ENCODE peak calls at places on chromosomes 3 and 15, in five cellular contexts. J is mucosa of descending colon, N is Peyer's patch, B is psoas muscle, K is mammary epithelial cell. L is an unnamed sample.

GRCh38 chr3:48125026-48125704 is 63.1 kb downstream of the CDC25A start:
- DNase-seq in N (no peak), B (no peak), K (peak; percentile 53), J (no peak), L (peak; percentile 95)

GRCh38 chr15:87031545-87032230 is 952.0 kb downstream of the AGBL1 start:
- DNase-seq in J (no peak), K (peak; percentile 55), B (no peak), N (no peak), L (no peak)

GRCh38 chr3:52077376-52077775 is 21.0 kb upstream of the DUSP7 start:
- DNase-seq in K (no peak), J (no peak), N (no peak), B (no peak), L (no peak)

GRCh38 chr3:51568041-51568440 is 29.5 kb downstream of the RAD54L2 start:
- DNase-seq in K (no peak), N (no peak), J (no peak), B (no peak), L (no peak)

GRCh38 chr15:34726407-34727100 is 28.2 kb downstream of the GJD2 start:
- DNase-seq in J (no peak), K (no peak), N (no peak), B (no peak), L (no peak)

GRCh38 chr3:160210799-160211221 is 14.4 kb upstream of the C3orf80 start:
- DNase-seq in K (peak; percentile 40), B (no peak), N (no peak), J (no peak), L (peak; percentile 11)

GRCh38 chr3:177792363-177793030 is 595.2 kb upstream of the TBL1XR1 start:
- DNase-seq in J (no peak), N (no peak), K (no peak), B (no peak), L (no peak)

GRCh38 chr3:176992565-176992964 is 204.7 kb downstream of the TBL1XR1 start:
- DNase-seq in B (no peak), N (no peak), J (no peak), K (no peak), L (no peak)

GRCh38 chr3:10550705-10551104 is 45.3 kb upstream of the ATP2B2 start:
- DNase-seq in B (peak; percentile 80), N (no peak), K (no peak), J (no peak), L (no peak)

GRCh38 chr15:80464952-80465645 is 60.9 kb downstream of the ARNT2 start:
- DNase-seq in B (no peak), N (no peak), J (no peak), K (no peak), L (no peak)

GRCh38 chr15:64844576-64845140 is 2.9 kb downstream of the PLEKHO2 start:
- DNase-seq in J (peak; percentile 1), N (no peak), K (no peak), B (no peak), L (no peak)

GRCh38 chr15:68843425-68844311 is 23.0 kb upstream of the ANP32A start:
- DNase-seq in N (peak; percentile 57), B (no peak), K (no peak), J (peak; percentile 37), L (no peak)

GRCh38 chr3:6580808-6581207 is 280.1 kb upstream of the GRM7 start:
- DNase-seq in N (no peak), K (no peak), B (no peak), J (no peak), L (no peak)

GRCh38 chr15:54109014-54109413 is 130.8 kb downstream of the UNC13C start:
- DNase-seq in K (no peak), B (no peak), J (no peak), N (no peak), L (no peak)

GRCh38 chr3:46517016-46517770 is 19.4 kb downstream of the RTP3 start:
- DNase-seq in K (peak; percentile 92), J (no peak), N (no peak), B (no peak), L (peak; percentile 52)

GRCh38 chr3:124383846-124384483 is 346.3 kb upstream of the UMPS start:
- DNase-seq in J (no peak), K (no peak), N (no peak), B (no peak), L (no peak)

GRCh38 chr3:78338405-78338804 is 1298.5 kb downstream of the ROBO2 start:
- DNase-seq in N (no peak), J (no peak), K (no peak), B (no peak), L (no peak)

GRCh38 chr3:126436826-126437717 is 38.6 kb downstream of the ZXDC start:
- DNase-seq in K (no peak), B (no peak), J (no peak), N (no peak), L (no peak)

GRCh38 chr3:5388091-5388490 is 200.6 kb downstream of the EDEM1 start:
- DNase-seq in N (no peak), B (no peak), K (no peak), J (no peak), L (no peak)

GRCh38 chr3:119418641-119419040 is 44.8 kb downstream of the TMEM39A start:
- DNase-seq in J (no peak), B (no peak), N (no peak), K (no peak), L (no peak)

GRCh38 chr15:89792106-89792805 is 16.1 kb downstream of the MESP2 start:
- DNase-seq in B (peak; percentile 43), N (peak; percentile 49), K (no peak), J (peak; percentile 21), L (no peak)

GRCh38 chr15:40952301-40952900 is 870 bp upstream of the CHAC1 start:
- DNase-seq in J (no peak), N (no peak), B (no peak), K (no peak), L (no peak)

GRCh38 chr15:101615986-101616848 is 36.0 kb downstream of the TM2D3 start:
- DNase-seq in N (no peak), J (peak; percentile 63), K (peak; percentile 48), B (peak; percentile 86), L (peak; percentile 19)

GRCh38 chr15:32818758-32819405 is 101.1 kb downstream of the GREM1 start:
- DNase-seq in K (no peak), B (no peak), N (no peak), J (no peak), L (peak; percentile 64)

GRCh38 chr3:128620268-128620691 is 30.3 kb downstream of the RPN1 start:
- DNase-seq in N (no peak), B (no peak), J (no peak), K (no peak), L (no peak)
- TF ChIP-seq CTCF in N (no peak), B (no peak), J (no peak), K (no peak), L (no peak)

GRCh38 chr15:39833515-39833981 is 50.9 kb upstream of the FSIP1 start:
- DNase-seq in B (no peak), K (peak; percentile 25), J (no peak), N (no peak), L (no peak)

GRCh38 chr15:39835550-39835949 is 52.9 kb upstream of the FSIP1 start:
- DNase-seq in K (no peak), N (no peak), J (no peak), B (no peak), L (no peak)

GRCh38 chr15:39830166-39830565 is 47.5 kb upstream of the FSIP1 start:
- DNase-seq in K (no peak), J (no peak), B (no peak), N (no peak), L (no peak)

GRCh38 chr15:39837454-39837853 is 54.8 kb upstream of the FSIP1 start:
- DNase-seq in K (no peak), J (no peak), B (no peak), N (no peak), L (no peak)

GRCh38 chr15:39834256-39834655 is 51.6 kb upstream of the FSIP1 start:
- DNase-seq in K (no peak), N (no peak), B (no peak), J (no peak), L (no peak)
- H3K4me3 ChIP-seq in K (no peak overlapping the region), N (no peak overlapping the region), B (no peak overlapping the region), J (no peak overlapping the region), L (no peak overlapping the region)

DNA sequence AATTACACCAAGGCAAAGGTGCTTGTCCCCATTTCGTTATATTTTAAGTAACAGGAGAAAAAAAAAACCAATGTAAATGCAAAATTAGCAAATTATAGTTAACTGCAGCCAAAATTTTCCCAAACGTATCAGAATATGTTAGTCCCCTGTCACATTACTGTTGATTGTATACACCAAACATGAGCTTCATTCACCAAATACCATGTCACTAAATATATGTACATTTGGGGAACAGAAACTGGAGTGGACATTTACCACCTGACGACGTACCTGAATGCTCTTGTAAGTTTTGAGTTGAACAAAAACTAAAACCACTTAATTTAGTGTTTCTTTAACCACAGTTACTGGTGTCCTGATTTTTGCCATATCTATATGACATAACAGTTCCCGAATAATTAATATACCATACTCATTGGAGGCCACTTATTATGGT is 3.3 kb upstream of the FOXP1 start:
- DNase-seq in N (no peak), J (no peak), K (no peak), B (no peak), L (no peak)
- TF ChIP-seq CTCF in N (no peak), J (no peak), K (no peak), B (no peak), L (no peak)

DNA sequence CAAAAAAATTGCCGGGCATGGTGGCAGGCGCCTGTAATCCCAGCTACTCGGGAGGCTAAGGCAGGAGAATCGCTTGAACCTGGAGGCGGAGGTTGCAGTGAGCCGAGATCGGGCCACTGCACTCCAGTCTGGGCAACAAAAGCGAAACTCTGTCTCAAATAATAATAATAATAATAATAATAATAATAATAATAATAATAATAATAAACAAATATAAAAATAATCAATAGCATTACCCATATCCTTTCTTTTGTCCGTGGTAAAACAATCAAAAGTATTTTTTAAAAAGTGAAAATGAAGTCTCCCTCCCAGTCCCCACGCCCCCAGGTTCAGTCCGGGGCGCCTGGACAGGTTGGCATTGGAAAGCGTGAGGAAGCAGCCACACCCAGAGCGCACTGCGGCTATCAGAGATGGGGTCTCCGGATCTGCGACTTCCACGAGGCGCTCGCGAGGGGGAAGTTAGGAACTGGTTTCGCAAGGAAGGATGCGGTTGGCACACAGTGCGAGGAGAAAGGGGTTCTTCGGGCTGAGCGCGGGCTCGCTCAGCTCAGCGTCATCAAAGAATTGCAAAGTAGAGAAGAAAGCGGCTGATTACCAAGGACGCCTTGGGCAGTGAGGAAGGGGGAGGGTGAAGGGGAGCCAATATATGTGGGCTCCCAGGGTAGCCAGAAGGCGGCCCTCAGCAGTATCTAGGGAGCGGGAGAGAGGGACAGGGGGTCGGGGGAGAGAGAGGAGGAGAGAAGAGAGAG is 69.5 kb upstream of the EPHB3 start:
- DNase-seq in K (no peak), J (peak; percentile 39), N (no peak), B (peak; percentile 67), L (no peak)
- H3K4me3 ChIP-seq in K (peak overlapping the region; percentile 28), J (no peak overlapping the region), N (no peak overlapping the region), B (no peak overlapping the region), L (no peak overlapping the region)

GRCh38 chr15:23472033-23472432 is 25.0 kb upstream of the GOLGA6L2 start:
- DNase-seq in N (no peak), B (no peak), K (no peak), J (no peak), L (no peak)

GRCh38 chr15:23472678-23473077 is 25.6 kb upstream of the GOLGA6L2 start:
- DNase-seq in B (no peak), K (peak; percentile 1), J (no peak), N (no peak), L (no peak)

GRCh38 chr15:23467110-23467600 is 20.1 kb upstream of the GOLGA6L2 start:
- DNase-seq in J (no peak), K (peak; percentile 1), N (no peak), B (no peak), L (peak; percentile 6)
- TF ChIP-seq CTCF in J (no peak), K (no peak), N (no peak), B (peak; percentile 28), L (no peak)

GRCh38 chr3:194312186-194312742 is 38.9 kb downstream of the CPN2 start:
- DNase-seq in N (no peak), J (no peak), K (no peak), B (no peak), L (no peak)
- H3K4me3 ChIP-seq in N (no peak overlapping the region), J (no peak overlapping the region), K (no peak overlapping the region), B (no peak overlapping the region), L (no peak overlapping the region)

L was measured in astrocyte of the cerebellum.